ENCODE peak calls at places on chromosomes 5 and 9, in eight cellular contexts. Z is adrenal gland, O is kidney, C is thoracic aorta, J is PC-3, K is sigmoid colon, D is gastrocnemius medialis, Y is stomach. P is an unnamed sample.

GRCh38 chr5:123344819-123345426 is 78.3 kb downstream of the CEP120 start:
- DNase-seq in Z (no peak), O (no peak), C (no peak), J (peak), K (no peak), D (no peak), Y (no peak), P (no peak)

GRCh38 chr5:145991044-145991575 is 54.7 kb downstream of the SH3RF2 start:
- DNase-seq in Z (no peak), O (no peak), C (no peak), J (no peak), K (no peak), D (no peak), Y (no peak), P (no peak)

GRCh38 chr9:130041648-130042405 is 1.2 kb downstream of the FNBP1 start:
- DNase-seq in Z (no peak), O (peak), C (no peak), J (peak), K (peak), D (no peak), Y (no peak), P (no peak)

GRCh38 chr9:37329576-37329975 is 92.9 kb upstream of the GRHPR start:
- DNase-seq in Z (no peak), O (no peak), C (no peak), J (peak), K (no peak), D (no peak), Y (no peak), P (no peak)

GRCh38 chr9:108634164-108634563 is 221.6 kb downstream of the ACTL7B start:
- DNase-seq in Z (peak), O (no peak), C (no peak), J (peak), K (no peak), D (no peak), Y (peak), P (no peak)

GRCh38 chr5:109484597-109484996 is 74.8 kb upstream of the PJA2 start:
- DNase-seq in Z (no peak), O (no peak), C (no peak), J (no peak), K (no peak), D (no peak), Y (no peak), P (no peak)

GRCh38 chr5:145124806-145125205 is 710.3 kb downstream of the PRELID2 start:
- DNase-seq in Z (no peak), O (no peak), C (no peak), J (no peak), K (no peak), D (no peak), Y (no peak), P (no peak)

GRCh38 chr5:52771343-52772039 is 16.2 kb upstream of the ITGA1 start:
- DNase-seq in Z (no peak), O (no peak), C (no peak), J (no peak), K (no peak), D (no peak), Y (no peak), P (no peak)

GRCh38 chr5:89572696-89573095 is 689.7 kb upstream of the MEF2C start:
- DNase-seq in Z (no peak), O (no peak), C (no peak), J (no peak), K (no peak), D (no peak), Y (no peak), P (no peak)

GRCh38 chr5:31995011-31995410 is 179.1 kb downstream of the GOLPH3 start:
- DNase-seq in Z (no peak), O (no peak), C (no peak), J (no peak), K (no peak), D (no peak), Y (no peak), P (no peak)

GRCh38 chr5:146049704-146050026 is 55.7 kb downstream of the PLAC8L1 start:
- DNase-seq in Z (no peak), O (no peak), C (no peak), J (no peak), K (no peak), D (no peak), Y (no peak), P (no peak)

GRCh38 chr5:154221371-154221896 is 30.9 kb downstream of the GALNT10 start:
- DNase-seq in Z (peak), O (no peak), C (no peak), J (peak), K (no peak), D (no peak), Y (no peak), P (no peak)

GRCh38 chr5:38555354-38556114 is 912 bp downstream of the LIFR start:
- DNase-seq in Z (no peak), O (no peak), C (no peak), J (no peak), K (no peak), D (no peak), Y (no peak), P (no peak)

GRCh38 chr5:132056610-132057497 is 3.6 kb upstream of the IL3 start:
- DNase-seq in Z (peak), O (peak), C (no peak), J (no peak), K (peak), D (no peak), Y (peak), P (no peak)

GRCh38 chr9:19130436-19130835 is 3.1 kb upstream of the PLIN2 start:
- DNase-seq in Z (no peak), O (no peak), C (no peak), J (no peak), K (no peak), D (no peak), Y (no peak), P (no peak)

GRCh38 chr5:102649731-102650130 is 105.4 kb upstream of the PAM start:
- DNase-seq in Z (no peak), O (no peak), C (no peak), J (peak), K (no peak), D (no peak), Y (no peak), P (no peak)

GRCh38 chr9:136247947-136248637 is 2.5 kb upstream of the QSOX2 start:
- DNase-seq in Z (no peak), O (no peak), C (no peak), J (no peak), K (no peak), D (no peak), Y (no peak), P (no peak)

GRCh38 chr5:144697847-144698262 is 527.2 kb downstream of the KCTD16 start:
- DNase-seq in Z (no peak), O (no peak), C (no peak), J (peak), K (no peak), D (no peak), Y (no peak), P (no peak)

GRCh38 chr5:178230879-178231735 is 1.5 kb downstream of the PHYKPL start:
- DNase-seq in Z (peak), O (peak), C (no peak), J (no peak), K (no peak), D (no peak), Y (no peak), P (no peak)

GRCh38 chr9:101486693-101487442 is 46.8 kb upstream of the RNF20 start:
- DNase-seq in Z (peak), O (peak), C (no peak), J (no peak), K (peak), D (no peak), Y (peak), P (no peak)

GRCh38 chr5:138241688-138242547 is 28.8 kb upstream of the CDC23 start:
- DNase-seq in Z (no peak), O (peak), C (no peak), J (no peak), K (peak), D (no peak), Y (peak), P (no peak)

GRCh38 chr5:177015156-177015555 is 7.3 kb upstream of the ZNF346 start:
- DNase-seq in Z (no peak), O (no peak), C (no peak), J (no peak), K (no peak), D (no peak), Y (no peak), P (no peak)

GRCh38 chr5:88804444-88804843 is 78.5 kb downstream of the MEF2C start:
- DNase-seq in Z (no peak), O (no peak), C (no peak), J (no peak), K (no peak), D (no peak), Y (no peak), P (no peak)

GRCh38 chr9:107866912-107867311 is 377.3 kb upstream of the KLF4 start:
- DNase-seq in Z (no peak), O (no peak), C (no peak), J (no peak), K (no peak), D (no peak), Y (no peak), P (no peak)

GRCh38 chr5:151739395-151739794 is 19.0 kb downstream of the ATOX1 start:
- DNase-seq in Z (no peak), O (no peak), C (no peak), J (no peak), K (no peak), D (no peak), Y (no peak), P (no peak)

GRCh38 chr5:110727025-110727314 is 499 bp upstream of the TMEM232 start:
- DNase-seq in Z (no peak), O (no peak), C (no peak), J (peak), K (no peak), D (no peak), Y (no peak), P (no peak)

GRCh38 chr9:371349-371748 is 156.7 kb downstream of the DOCK8 start:
- DNase-seq in Z (peak), O (no peak), C (no peak), J (no peak), K (no peak), D (peak), Y (no peak), P (no peak)

GRCh38 chr5:143218563-143219170 is 184.8 kb downstream of the NR3C1 start:
- DNase-seq in Z (no peak), O (no peak), C (no peak), J (no peak), K (no peak), D (no peak), Y (no peak), P (no peak)

GRCh38 chr5:143216211-143216610 is 187.3 kb downstream of the NR3C1 start:
- DNase-seq in Z (no peak), O (no peak), C (no peak), J (no peak), K (no peak), D (no peak), Y (no peak), P (no peak)

GRCh38 chr5:143219696-143220095 is 183.8 kb downstream of the NR3C1 start:
- DNase-seq in Z (peak), O (no peak), C (no peak), J (no peak), K (no peak), D (no peak), Y (no peak), P (no peak)

GRCh38 chr5:143217065-143217803 is 186.3 kb downstream of the NR3C1 start:
- DNase-seq in Z (no peak), O (no peak), C (no peak), J (no peak), K (no peak), D (no peak), Y (no peak), P (no peak)

GRCh38 chr5:143217804-143218160 is 185.7 kb downstream of the NR3C1 start:
- DNase-seq in Z (no peak), O (no peak), C (no peak), J (no peak), K (no peak), D (no peak), Y (no peak), P (no peak)
- H3K27ac ChIP-seq in Z (no peak), O (no peak), C (no peak), J (no peak), K (no peak), D (no peak), Y (no peak), P (no peak)

GRCh38 chr5:108382784-108383358 is 973 bp upstream of the FBXL17 start:
- DNase-seq in Z (no peak), O (no peak), C (no peak), J (no peak), K (no peak), D (no peak), Y (no peak), P (no peak)
- H3K27ac ChIP-seq in Z (peak), O (peak), C (peak), J (peak), K (peak), D (peak), Y (peak), P (no peak)

DNA sequence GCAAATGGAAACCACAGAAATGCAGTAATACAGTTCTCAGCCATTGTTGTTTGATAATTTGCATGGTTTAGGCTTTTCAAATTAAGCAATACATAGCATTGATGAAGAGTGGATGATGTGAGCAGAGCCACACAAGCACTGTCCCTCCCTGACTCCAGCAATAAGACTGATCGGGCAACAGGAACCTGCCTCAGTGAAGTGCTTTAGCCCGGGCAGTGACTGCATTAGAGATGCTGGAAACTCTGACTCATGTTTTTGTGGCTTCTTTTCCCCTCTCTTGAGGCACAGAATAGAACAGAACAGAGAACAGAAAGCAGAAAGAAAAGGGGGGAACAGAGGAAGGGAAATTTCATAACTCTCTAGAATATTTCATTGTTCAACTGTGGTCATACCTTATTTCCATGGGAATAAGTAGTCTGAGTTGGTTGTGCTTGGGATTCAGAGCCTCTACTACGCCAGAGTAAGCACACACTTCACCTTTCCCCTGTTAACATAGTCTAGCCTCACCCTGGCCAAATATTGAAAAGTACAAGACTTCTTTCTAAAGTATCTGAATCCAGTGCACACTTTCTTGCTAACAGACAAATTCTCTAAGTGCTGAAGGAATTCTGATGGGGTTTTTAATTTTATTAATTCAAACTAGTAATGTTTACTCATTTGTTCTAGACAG is 164.8 kb upstream of the VCAN start:
- DNase-seq in Z (peak), O (no peak), C (no peak), J (peak), K (peak), D (peak), Y (peak), P (no peak)
- H3K27ac ChIP-seq in Z (no peak), O (no peak), C (peak), J (no peak), K (peak), D (peak), Y (no peak), P (no peak)

DNA sequence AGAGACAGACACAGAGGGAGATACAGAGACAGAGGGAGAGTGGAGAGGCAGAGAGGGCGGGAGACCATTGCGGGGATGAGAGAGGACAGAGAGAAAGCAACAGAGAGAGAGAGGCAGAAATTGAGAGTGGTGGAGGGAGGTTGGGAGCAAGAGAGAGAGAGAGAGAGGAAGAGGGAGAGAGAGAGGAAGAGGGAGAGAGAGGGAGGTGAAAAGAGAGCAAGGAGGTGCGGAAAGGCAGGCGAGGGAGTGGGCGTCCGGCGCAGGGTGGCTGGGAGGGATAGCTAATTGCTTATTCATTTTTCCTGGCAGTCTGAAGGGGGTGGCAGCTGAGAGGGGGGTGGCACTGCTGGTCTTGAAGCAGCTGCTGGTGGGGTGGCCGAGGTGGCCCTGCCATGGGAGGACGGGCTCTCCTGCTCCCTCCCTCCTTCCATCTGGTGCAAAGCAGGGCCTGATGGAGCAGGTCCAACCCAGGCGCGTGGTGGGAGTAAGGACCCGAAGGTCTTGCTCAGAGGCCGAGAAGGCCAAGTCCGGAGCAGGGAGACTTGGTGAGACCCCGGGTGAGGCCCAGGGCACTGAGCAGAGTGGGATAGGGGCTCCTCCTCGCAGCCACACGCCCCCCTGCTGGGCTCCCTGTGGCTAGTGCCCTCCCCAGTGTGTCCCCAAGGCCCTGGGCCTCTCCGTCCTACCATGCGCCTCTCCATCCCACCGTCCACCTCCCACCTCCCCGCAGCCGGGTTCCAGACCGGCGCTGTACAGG is 25.3 kb upstream of the RNU6ATAC start:
- DNase-seq in Z (peak), O (peak), C (no peak), J (no peak), K (peak), D (peak), Y (no peak), P (no peak)
- H3K27ac ChIP-seq in Z (no peak), O (no peak), C (no peak), J (no peak), K (no peak), D (peak), Y (no peak), P (no peak)

GRCh38 chr9:113588242-113588810 is 124.8 kb downstream of the RGS3 start:
- DNase-seq in Z (no peak), O (peak), C (no peak), J (no peak), K (peak), D (no peak), Y (peak), P (no peak)
- H3K27ac ChIP-seq in Z (no peak), O (peak), C (peak), J (no peak), K (peak), D (peak), Y (peak), P (no peak)